ENCODE peak calls at places on chromosomes 11 and 22, in six cellular contexts. U is effector memory CD4-positive, alpha-beta T cell; R is activated T-helper 2 cell treated with anti-CD3 and anti-CD28 coated beads, Interferon-gamma antibody, Interleukin-2, Interleukin-4, amounts not matched to agents 10 μg/mL and 5 μg/mL and 100 μg/mL, durations not matched to agents 14 hours and 24 hours and 36 hours; A is anterior cingulate cortex; L is NCI-H1930; D is hepatocyte. V is an unnamed sample.

GRCh38 chr11:124429599-124429998 is 4.9 kb upstream of the OR8B4 start:
- DNase-seq in R (no peak), U (no peak), A (no peak), L (no peak), D (no peak), V (no peak)

GRCh38 chr11:60945295-60945667 is 6.7 kb downstream of the SLC15A3 start:
- DNase-seq in R (no peak), D (no peak), L (no peak), U (no peak), A (no peak), V (no peak)

GRCh38 chr11:42552786-42553185 is 759.0 kb upstream of the API5 start:
- DNase-seq in U (no peak), R (no peak), D (peak; percentile 31), L (no peak), A (no peak), V (no peak)

GRCh38 chr11:113305440-113306336 is 8.7 kb upstream of the TTC12 start:
- DNase-seq in R (peak; percentile 55), U (peak; percentile 55), L (peak; percentile 57), A (peak; percentile 75), D (peak; percentile 84), V (peak; percentile 49)

GRCh38 chr11:58446294-58446693 is 4.3 kb upstream of the OR5B12 start:
- DNase-seq in A (no peak), D (no peak), L (no peak), U (no peak), R (no peak), V (no peak)

GRCh38 chr11:69339916-69340565 is 46.1 kb downstream of the MYEOV start:
- DNase-seq in A (no peak), R (no peak), L (no peak), U (no peak), D (no peak), V (no peak)

GRCh38 chr11:75510011-75510595 is 15.6 kb downstream of the GDPD5 start:
- DNase-seq in A (no peak), R (no peak), U (no peak), D (no peak), L (no peak), V (no peak)

GRCh38 chr11:111361874-111362273 is 17.2 kb downstream of the POU2AF1 start:
- DNase-seq in L (no peak), U (no peak), A (no peak), D (no peak), R (no peak), V (no peak)

GRCh38 chr22:39463931-39464390 is 7.1 kb downstream of the MGAT3 start:
- DNase-seq in U (no peak), R (no peak), D (no peak), L (no peak), A (peak; percentile 81), V (no peak)

V was measured in neuronal stem cell.